ENCODE peak calls at places on chromosomes 12 and 14, in five cellular contexts. One of them, this sample, is unnamed.
A peak's percentile ranks its signal among the peaks of the same experiment; 100 is the strongest.

GRCh38 chr12:84793558-84794367 is 118.8 kb downstream of the SLC6A15 start:
- DNase-seq in AG09319: no peak
- DNase-seq in endothelial cell: no peak
- DNase-seq in PC-3: peak; percentile 88
- DNase-seq in IMR-90: peak; percentile 23
- DNase-seq in this sample: no peak

GRCh38 chr14:102575479-102576428 is 16.7 kb upstream of the RCOR1 start:
- DNase-seq in AG09319: no peak
- DNase-seq in endothelial cell: no peak
- DNase-seq in PC-3: no peak
- DNase-seq in IMR-90: no peak
- DNase-seq in this sample: peak; percentile 55

GRCh38 chr12:93441111-93441616 is 583 bp downstream of the UBE2N start:
- DNase-seq in AG09319: no peak
- DNase-seq in endothelial cell: peak; percentile 51
- DNase-seq in PC-3: peak; percentile 12
- DNase-seq in IMR-90: peak; percentile 7
- DNase-seq in this sample: peak; percentile 29

GRCh38 chr12:126772171-126772864 is 1494.7 kb upstream of the TMEM132C start:
- DNase-seq in AG09319: peak; percentile 27
- DNase-seq in endothelial cell: no peak
- DNase-seq in PC-3: peak; percentile 97
- DNase-seq in IMR-90: peak; percentile 2
- DNase-seq in this sample: peak; percentile 24

GRCh38 chr12:31749024-31749704 is 20.3 kb upstream of the AMN1 start:
- DNase-seq in AG09319: peak; percentile 84
- DNase-seq in endothelial cell: no peak
- DNase-seq in PC-3: peak; percentile 96
- DNase-seq in IMR-90: peak; percentile 98
- DNase-seq in this sample: peak; percentile 93

GRCh38 chr12:51549637-51550036 is 41.4 kb upstream of the SCN8A start:
- DNase-seq in AG09319: peak; percentile 15
- DNase-seq in endothelial cell: no peak
- DNase-seq in PC-3: no peak
- DNase-seq in IMR-90: peak; percentile 15
- DNase-seq in this sample: no peak

GRCh38 chr12:11813422-11813813 is 163.9 kb downstream of the ETV6 start:
- DNase-seq in AG09319: no peak
- DNase-seq in endothelial cell: no peak
- DNase-seq in PC-3: no peak
- DNase-seq in IMR-90: no peak
- DNase-seq in this sample: no peak

GRCh38 chr12:10304161-10304574 is 3.5 kb upstream of the KLRD1 start:
- DNase-seq in AG09319: no peak
- DNase-seq in endothelial cell: no peak
- DNase-seq in PC-3: peak; percentile 84
- DNase-seq in IMR-90: peak; percentile 87
- DNase-seq in this sample: peak; percentile 97

GRCh38 chr14:106222736-106223135 is 696.4 kb downstream of the TMEM121 start:
- DNase-seq in AG09319: no peak
- DNase-seq in endothelial cell: no peak
- DNase-seq in PC-3: no peak
- DNase-seq in IMR-90: no peak
- DNase-seq in this sample: no peak

GRCh38 chr14:106224694-106224971 is 698.2 kb downstream of the TMEM121 start:
- DNase-seq in AG09319: no peak
- DNase-seq in endothelial cell: no peak
- DNase-seq in PC-3: no peak
- DNase-seq in IMR-90: no peak
- DNase-seq in this sample: no peak

GRCh38 chr14:106227793-106228192 is 701.4 kb downstream of the TMEM121 start:
- DNase-seq in AG09319: no peak
- DNase-seq in endothelial cell: no peak
- DNase-seq in PC-3: no peak
- DNase-seq in IMR-90: no peak
- DNase-seq in this sample: no peak

GRCh38 chr14:106228541-106229158 is 702.3 kb downstream of the TMEM121 start:
- DNase-seq in AG09319: no peak
- DNase-seq in endothelial cell: no peak
- DNase-seq in PC-3: no peak
- DNase-seq in IMR-90: no peak
- DNase-seq in this sample: no peak
- TF ChIP-seq CTCF in AG09319: no peak
- TF ChIP-seq CTCF in endothelial cell: no peak
- TF ChIP-seq CTCF in PC-3: no peak
- TF ChIP-seq CTCF in IMR-90: no peak
- TF ChIP-seq CTCF in this sample: no peak

GRCh38 chr12:124734224-124734788 is 129.4 kb downstream of the SCARB1 start:
- DNase-seq in AG09319: no peak
- DNase-seq in endothelial cell: peak; percentile 32
- DNase-seq in PC-3: no peak
- DNase-seq in IMR-90: peak; percentile 54
- DNase-seq in this sample: peak; percentile 56
- TF ChIP-seq CTCF in AG09319: no peak
- TF ChIP-seq CTCF in endothelial cell: no peak
- TF ChIP-seq CTCF in PC-3: no peak
- TF ChIP-seq CTCF in IMR-90: no peak
- TF ChIP-seq CTCF in this sample: no peak

GRCh38 chr12:99658950-99659349 is 11.4 kb downstream of the GARIN6 start:
- DNase-seq in AG09319: no peak
- DNase-seq in endothelial cell: no peak
- DNase-seq in PC-3: peak; percentile 33
- DNase-seq in IMR-90: no peak
- DNase-seq in this sample: peak; percentile 3
- TF ChIP-seq CTCF in AG09319: no peak
- TF ChIP-seq CTCF in endothelial cell: peak; percentile 28
- TF ChIP-seq CTCF in PC-3: peak; percentile 70
- TF ChIP-seq CTCF in IMR-90: peak; percentile 37
- TF ChIP-seq CTCF in this sample: no peak

DNA sequence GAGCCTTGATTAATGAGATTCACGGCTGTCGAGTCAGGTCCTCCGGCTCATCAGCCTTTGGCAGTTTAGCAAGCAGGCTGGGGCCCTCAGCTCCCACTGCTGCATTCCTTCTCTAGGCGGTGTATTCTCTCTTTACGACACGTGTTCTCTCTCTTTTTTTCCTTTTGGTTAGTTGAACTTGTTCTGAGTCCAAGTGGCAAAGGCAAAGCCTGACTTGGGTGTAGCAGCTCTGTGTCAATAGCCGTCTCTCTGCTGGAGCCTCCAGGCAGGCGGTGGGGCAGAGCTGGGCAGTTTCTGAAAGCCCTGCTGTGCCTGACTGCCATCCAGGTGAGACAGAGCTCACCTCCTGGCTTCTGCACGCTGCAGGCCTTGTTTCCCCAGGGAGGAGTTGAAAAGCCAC is 46.6 kb downstream of the SUSD6 start:
- DNase-seq in AG09319: no peak
- DNase-seq in endothelial cell: no peak
- DNase-seq in PC-3: peak; percentile 79
- DNase-seq in IMR-90: peak; percentile 42
- DNase-seq in this sample: peak; percentile 30
- TF ChIP-seq CTCF in AG09319: no peak
- TF ChIP-seq CTCF in endothelial cell: no peak
- TF ChIP-seq CTCF in PC-3: no peak
- TF ChIP-seq CTCF in IMR-90: no peak
- TF ChIP-seq CTCF in this sample: no peak

DNA sequence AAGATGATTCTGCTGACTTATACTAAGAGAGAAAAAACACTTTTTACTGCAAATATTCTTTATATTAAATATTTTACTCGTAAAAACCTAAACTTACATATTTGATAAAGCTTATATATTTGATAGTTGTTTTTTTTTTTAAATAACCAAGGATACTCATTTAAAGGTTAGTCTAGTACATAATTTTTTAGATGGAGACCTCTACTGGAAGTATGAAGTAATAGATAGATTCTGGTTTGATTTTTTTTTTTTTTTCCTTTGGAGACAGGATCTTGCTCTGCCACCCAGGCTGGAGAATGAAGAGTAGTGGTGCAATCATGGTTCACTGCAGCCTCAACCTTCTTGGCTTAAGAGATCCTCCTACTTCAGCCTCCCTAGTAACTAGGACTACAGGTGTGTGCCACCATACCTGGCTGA is 16.4 kb downstream of the ARID2 start:
- DNase-seq in AG09319: no peak
- DNase-seq in endothelial cell: no peak
- DNase-seq in PC-3: peak; percentile 45
- DNase-seq in IMR-90: peak; percentile 46
- DNase-seq in this sample: peak; percentile 40
- TF ChIP-seq CTCF in AG09319: peak; percentile 31
- TF ChIP-seq CTCF in endothelial cell: peak; percentile 31
- TF ChIP-seq CTCF in PC-3: peak; percentile 58
- TF ChIP-seq CTCF in IMR-90: peak; percentile 50
- TF ChIP-seq CTCF in this sample: peak; percentile 24

GRCh38 chr12:116955382-116956021 is 44.8 kb downstream of the FBXW8 start:
- DNase-seq in AG09319: no peak
- DNase-seq in endothelial cell: no peak
- DNase-seq in PC-3: peak; percentile 86
- DNase-seq in IMR-90: peak; percentile 26
- DNase-seq in this sample: peak; percentile 63
- TF ChIP-seq CTCF in AG09319: no peak
- TF ChIP-seq CTCF in endothelial cell: no peak
- TF ChIP-seq CTCF in PC-3: peak; percentile 88
- TF ChIP-seq CTCF in IMR-90: no peak
- TF ChIP-seq CTCF in this sample: no peak

DNA sequence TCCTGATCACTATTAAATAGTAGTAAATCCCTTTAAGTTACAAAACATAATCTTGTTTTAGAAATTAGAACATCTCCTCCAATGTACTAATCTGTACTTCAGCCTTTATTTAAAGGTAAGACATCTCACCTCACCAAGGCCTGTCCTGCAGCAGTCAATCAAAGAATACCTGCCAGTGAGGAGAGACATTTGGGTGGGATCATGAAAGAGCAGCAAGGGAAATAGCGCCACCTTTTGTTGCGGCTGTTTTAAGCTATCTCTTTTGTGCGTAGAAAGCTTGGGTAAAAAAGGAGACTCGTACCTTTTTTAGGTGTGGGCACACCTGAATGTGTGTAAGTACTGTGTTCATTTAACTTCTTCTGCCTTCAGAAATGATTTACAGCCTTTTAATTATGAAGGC is 117.8 kb upstream of the TMTC1 start:
- DNase-seq in AG09319: no peak
- DNase-seq in endothelial cell: no peak
- DNase-seq in PC-3: peak; percentile 31
- DNase-seq in IMR-90: no peak
- DNase-seq in this sample: no peak
- TF ChIP-seq CTCF in AG09319: peak; percentile 16
- TF ChIP-seq CTCF in endothelial cell: no peak
- TF ChIP-seq CTCF in PC-3: peak; percentile 49
- TF ChIP-seq CTCF in IMR-90: no peak
- TF ChIP-seq CTCF in this sample: peak; percentile 10

GRCh38 chr14:63039800-63040380 is 5.4 kb downstream of the KCNH5 start:
- DNase-seq in AG09319: no peak
- DNase-seq in endothelial cell: no peak
- DNase-seq in PC-3: peak; percentile 86
- DNase-seq in IMR-90: peak; percentile 84
- DNase-seq in this sample: peak; percentile 37
- TF ChIP-seq CTCF in AG09319: no peak
- TF ChIP-seq CTCF in endothelial cell: no peak
- TF ChIP-seq CTCF in PC-3: peak; percentile 71
- TF ChIP-seq CTCF in IMR-90: peak; percentile 47
- TF ChIP-seq CTCF in this sample: peak; percentile 23

This sample was measured in fibroblast of villous mesenchyme.